ENCODE peak calls at places on chromosomes 11 and 22, in four cellular contexts. X, I, L and J are unnamed samples.

GRCh38 chr11:59182457-59183151 is 10.7 kb downstream of the DTX4 start:
- DNase-seq in X (peak), I (no peak), L (no peak), J (no peak)

GRCh38 chr11:1178906-1179305 is 21.2 kb downstream of the MUC5AC start:
- DNase-seq in X (no peak), I (no peak), L (no peak), J (peak)

GRCh38 chr11:2575611-2576051 is 124.2 kb downstream of the KCNQ1OT1 start:
- DNase-seq in X (peak), I (no peak), L (no peak), J (peak)

GRCh38 chr11:130827697-130828377 is 88.4 kb downstream of the SNX19 start:
- DNase-seq in X (peak), I (no peak), L (peak), J (peak)

GRCh38 chr11:34525887-34526657 is 12.5 kb upstream of the ELF5 start:
- DNase-seq in X (no peak), I (no peak), L (no peak), J (no peak)

GRCh38 chr11:827146-827860 is 416 bp upstream of the CRACR2B start:
- DNase-seq in X (peak), I (no peak), L (no peak), J (peak)

GRCh38 chr11:92245700-92246270 is 21.2 kb downstream of the FAT3 start:
- DNase-seq in X (no peak), I (no peak), L (no peak), J (no peak)

GRCh38 chr11:109298865-109299264 is 123.1 kb upstream of the C11orf87 start:
- DNase-seq in X (no peak), I (no peak), L (no peak), J (no peak)

GRCh38 chr11:297666-298405 is 1.5 kb downstream of the IFITM5 start:
- DNase-seq in X (peak), I (no peak), L (no peak), J (peak)

GRCh38 chr11:61429346-61429690 is 457 bp downstream of the CPSF7 start:
- DNase-seq in X (peak), I (peak), L (peak), J (peak)

GRCh38 chr11:107018274-107018901 is at the start of gene GUCY1A2:
- DNase-seq in X (peak), I (no peak), L (peak), J (peak)

GRCh38 chr22:21688706-21689381 is 23.0 kb downstream of the PPIL2 start:
- DNase-seq in X (no peak), I (no peak), L (no peak), J (no peak)

GRCh38 chr11:95200781-95201457 is 30.1 kb downstream of the SESN3 start:
- DNase-seq in X (no peak), I (no peak), L (no peak), J (no peak)

GRCh38 chr22:19036229-19036522 is 86.0 kb downstream of the DGCR2 start:
- DNase-seq in X (no peak), I (no peak), L (no peak), J (no peak)

GRCh38 chr11:17351510-17352176 is at the start of gene NCR3LG1:
- DNase-seq in X (peak), I (peak), L (peak), J (peak)

GRCh38 chr22:49993649-49994360 is 18.8 kb downstream of the IL17REL start:
- DNase-seq in X (no peak), I (no peak), L (no peak), J (no peak)

GRCh38 chr11:5154657-5155056 is at the start of gene OR52A1:
- DNase-seq in X (no peak), I (no peak), L (no peak), J (no peak)

GRCh38 chr11:92393218-92393617 is 168.6 kb downstream of the FAT3 start:
- DNase-seq in X (no peak), I (no peak), L (no peak), J (peak)

GRCh38 chr22:41201146-41201545 is 4.0 kb upstream of the L3MBTL2 start:
- DNase-seq in X (no peak), I (no peak), L (no peak), J (no peak)

GRCh38 chr11:45092901-45093760 is 53.3 kb upstream of the PRDM11 start:
- DNase-seq in X (no peak), I (no peak), L (no peak), J (no peak)

GRCh38 chr11:44579172-44579804 is 13.8 kb downstream of the CD82 start:
- DNase-seq in X (no peak), I (no peak), L (no peak), J (no peak)

GRCh38 chr22:50010676-50011446 is 1.7 kb downstream of the IL17REL start:
- DNase-seq in X (peak), I (no peak), L (no peak), J (no peak)

GRCh38 chr11:121696177-121696863 is 243.6 kb upstream of the SORL1-AS1 start:
- DNase-seq in X (peak), I (no peak), L (no peak), J (no peak)

GRCh38 chr11:1771700-1772099 is 8.0 kb upstream of the CTSD start:
- DNase-seq in X (no peak), I (no peak), L (peak), J (no peak)

GRCh38 chr11:66107600-66108151 is 37.6 kb downstream of the PACS1 start:
- DNase-seq in X (no peak), I (no peak), L (no peak), J (no peak)

GRCh38 chr11:3903207-3903896 is 47.9 kb downstream of the STIM1 start:
- DNase-seq in X (no peak), I (no peak), L (no peak), J (no peak)

GRCh38 chr11:60744114-60744513 is 12.6 kb upstream of the MS4A15 start:
- DNase-seq in X (no peak), I (no peak), L (no peak), J (no peak)

GRCh38 chr11:78216021-78216420 is 27.3 kb downstream of the USP35 start:
- DNase-seq in X (no peak), I (no peak), L (no peak), J (no peak)

GRCh38 chr11:79243412-79244174 is 197.2 kb downstream of the TENM4 start:
- DNase-seq in X (no peak), I (no peak), L (peak), J (no peak)

GRCh38 chr11:126339866-126340434 is 15.5 kb upstream of the ST3GAL4 start:
- DNase-seq in X (peak), I (no peak), L (peak), J (no peak)

GRCh38 chr11:99893803-99894202 is 793.3 kb upstream of the ARHGAP42 start:
- DNase-seq in X (peak), I (no peak), L (no peak), J (no peak)

GRCh38 chr11:116294630-116295029 is 478.2 kb downstream of the BUD13 start:
- DNase-seq in X (no peak), I (no peak), L (no peak), J (no peak)

GRCh38 chr11:71221851-71222250 is 30.5 kb downstream of the SHANK2 start:
- DNase-seq in X (no peak), I (no peak), L (no peak), J (no peak)

DNA sequence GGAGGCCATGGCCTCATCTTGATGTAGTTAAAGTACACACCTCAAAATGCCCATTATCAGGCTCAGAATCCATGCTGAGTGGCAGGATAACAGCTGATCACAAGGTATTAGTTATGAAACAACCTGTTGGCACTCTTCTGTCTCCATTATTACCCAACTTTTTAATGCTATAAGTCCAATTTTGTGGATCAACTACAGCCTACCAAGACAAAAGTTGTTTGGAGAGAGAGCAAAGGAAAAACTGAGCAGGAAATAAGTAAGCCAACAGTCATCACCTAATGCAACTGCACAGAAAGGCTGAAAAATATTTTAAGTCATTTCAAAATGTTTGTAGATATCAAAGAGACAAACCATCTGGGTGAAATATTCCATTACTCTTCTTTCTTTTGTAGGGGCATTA is 41.6 kb downstream of the FDX1 start:
- DNase-seq in X (no peak), I (no peak), L (no peak), J (no peak)
- TF ChIP-seq CTCF in X (no peak), I (no peak), L (no peak), J (no peak)

GRCh38 chr11:64862914-64863313 is 15.5 kb downstream of the EHD1 start:
- DNase-seq in X (no peak), I (no peak), L (no peak), J (no peak)
- TF ChIP-seq CTCF in X (no peak), I (no peak), L (no peak), J (no peak)

DNA sequence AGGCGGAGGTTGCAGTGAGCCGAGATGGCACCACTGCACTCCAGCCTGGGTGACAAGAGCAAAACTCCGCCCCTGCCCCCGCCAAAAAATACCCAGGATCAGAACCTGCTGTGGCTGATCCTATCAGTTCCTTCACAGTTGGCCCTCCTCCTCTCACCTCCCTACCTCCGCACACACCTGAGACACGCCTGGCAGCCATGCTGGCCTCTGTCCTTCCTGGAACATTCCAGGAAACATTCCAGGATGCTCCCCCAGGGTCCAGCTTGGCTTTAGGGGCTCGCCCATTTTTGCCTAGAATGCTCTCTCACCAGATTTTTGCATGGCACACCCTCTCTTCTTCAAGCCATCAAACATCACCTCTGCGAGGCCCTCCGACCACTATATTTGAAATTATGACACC is 2.1 kb downstream of the RAPSN start:
- DNase-seq in X (no peak), I (no peak), L (no peak), J (no peak)
- TF ChIP-seq CTCF in X (no peak), I (no peak), L (no peak), J (no peak)

GRCh38 chr22:31141551-31141950 is 1.2 kb upstream of the PLA2G3 start:
- DNase-seq in X (no peak), I (no peak), L (no peak), J (no peak)

GRCh38 chr22:31139066-31139465 is 1.2 kb downstream of the PLA2G3 start:
- DNase-seq in X (no peak), I (no peak), L (no peak), J (no peak)

GRCh38 chr22:31140746-31141145 is 438 bp upstream of the PLA2G3 start:
- DNase-seq in X (peak), I (no peak), L (no peak), J (no peak)

GRCh38 chr22:31138126-31138525 is 2.2 kb downstream of the PLA2G3 start:
- DNase-seq in X (no peak), I (no peak), L (no peak), J (no peak)

GRCh38 chr22:31139866-31140716 is at the start of gene PLA2G3:
- DNase-seq in X (no peak), I (no peak), L (no peak), J (peak)
- TF ChIP-seq CTCF in X (no peak), I (no peak), L (no peak), J (no peak)

GRCh38 chr11:81644239-81644840 is 1089.3 kb downstream of the FAM181B start:
- DNase-seq in X (peak), I (no peak), L (no peak), J (no peak)
- TF ChIP-seq CTCF in X (peak), I (peak), L (peak), J (peak)

GRCh38 chr11:46279393-46280099 is 2.1 kb downstream of the CREB3L1 start:
- DNase-seq in X (peak), I (no peak), L (peak), J (no peak)
- TF ChIP-seq CTCF in X (no peak), I (no peak), L (no peak), J (no peak)

GRCh38 chr22:42277232-42277753 is 6.8 kb upstream of the TCF20 start:
- DNase-seq in X (no peak), I (no peak), L (no peak), J (no peak)

GRCh38 chr22:42280140-42280539 is 9.7 kb upstream of the TCF20 start:
- DNase-seq in X (no peak), I (no peak), L (no peak), J (no peak)

GRCh38 chr22:42275970-42276369 is 5.5 kb upstream of the TCF20 start:
- DNase-seq in X (no peak), I (no peak), L (no peak), J (no peak)

GRCh38 chr22:42279425-42280020 is 9.1 kb upstream of the TCF20 start:
- DNase-seq in X (no peak), I (no peak), L (no peak), J (no peak)

DNA sequence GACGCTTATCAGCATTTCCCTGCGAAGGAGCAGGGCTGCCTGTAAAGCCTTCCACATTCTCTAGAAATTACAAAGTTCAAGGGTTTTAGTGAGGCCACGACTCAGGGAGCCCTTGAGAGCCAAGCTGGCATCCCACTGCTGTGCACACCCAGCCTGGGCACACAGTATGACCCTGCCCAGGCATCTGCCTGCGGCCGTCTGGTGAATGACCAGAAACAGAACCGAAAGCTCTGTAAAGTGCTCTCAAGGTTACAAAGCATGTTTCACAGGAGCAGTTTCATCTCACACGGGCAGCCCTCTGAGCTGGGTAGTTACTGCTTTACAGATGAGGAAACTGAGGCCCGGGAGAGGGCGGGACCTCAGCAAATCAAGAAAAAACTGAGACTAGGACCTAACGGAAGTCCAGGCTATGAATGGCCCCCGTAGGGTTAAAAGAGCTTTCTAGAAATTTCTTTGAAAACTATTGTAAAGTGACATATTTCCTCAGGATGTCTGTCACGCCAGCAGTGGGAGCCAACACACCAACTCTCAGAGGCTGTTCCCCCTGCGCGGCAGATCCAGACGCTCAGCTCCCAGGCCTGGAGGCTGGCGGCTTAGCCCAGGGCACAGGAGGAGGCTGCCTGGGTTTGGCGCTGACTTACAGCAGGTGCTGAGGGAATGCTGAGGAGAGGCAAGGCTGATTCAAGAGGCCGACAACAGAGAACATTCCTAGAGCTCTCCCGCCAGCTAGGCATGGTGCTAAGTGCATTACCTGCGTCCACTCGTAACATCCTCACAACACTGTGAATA is 7.7 kb upstream of the TCF20 start:
- DNase-seq in X (no peak), I (no peak), L (no peak), J (no peak)
- TF ChIP-seq CTCF in X (no peak), I (peak), L (no peak), J (no peak)

GRCh38 chr11:7523416-7524210 is 9.8 kb downstream of the PPFIBP2 start:
- DNase-seq in X (no peak), I (no peak), L (no peak), J (no peak)
- TF ChIP-seq CTCF in X (no peak), I (no peak), L (no peak), J (no peak)